ENCODE peak calls at places on chromosomes 13 and 19, in seven cellular contexts. K, N, Z, H, A, M and I are unnamed samples.

GRCh38 chr13:99063952-99064351 is 86.1 kb upstream of the DOCK9 start:
- DNase-seq in Z (no peak), A (no peak), H (peak), N (no peak), K (no peak), M (no peak), I (peak)

GRCh38 chr13:44237276-44237767 is 136.3 kb upstream of the SERP2 start:
- DNase-seq in Z (peak), H (peak), K (no peak), M (no peak), A (peak), N (no peak), I (peak)

GRCh38 chr13:114179087-114179658 is at the start of gene CFAP97D2:
- DNase-seq in A (no peak), H (no peak), M (no peak), Z (no peak), N (no peak), K (no peak), I (no peak)

GRCh38 chr13:46146898-46147297 is 35.1 kb downstream of the LCP1 start:
- DNase-seq in H (peak), A (peak), N (no peak), Z (no peak), M (peak), K (no peak), I (no peak)

GRCh38 chr19:48413879-48414623 is 20.6 kb downstream of the GRIN2D start:
- DNase-seq in K (peak), N (no peak), Z (no peak), A (no peak), H (no peak), M (peak), I (no peak)

GRCh38 chr13:45278096-45278645 is 62.8 kb downstream of the TPT1 start:
- DNase-seq in M (no peak), H (no peak), N (no peak), Z (no peak), A (no peak), K (no peak), I (no peak)

GRCh38 chr19:1156830-1157615 is 17.0 kb downstream of the SBNO2 start:
- DNase-seq in Z (no peak), A (no peak), M (no peak), N (no peak), H (no peak), K (no peak), I (no peak)

GRCh38 chr13:95226476-95226875 is 74.8 kb downstream of the ABCC4 start:
- DNase-seq in H (no peak), K (no peak), M (no peak), N (no peak), A (no peak), Z (no peak), I (no peak)

GRCh38 chr13:114153485-114154080 is 21.2 kb upstream of the RASA3 start:
- DNase-seq in N (no peak), Z (no peak), M (no peak), H (no peak), A (no peak), K (no peak), I (no peak)

GRCh38 chr19:22052644-22053013 is 345 bp downstream of the ZNF257 start:
- DNase-seq in A (no peak), Z (no peak), M (no peak), H (no peak), K (peak), N (no peak), I (no peak)

GRCh38 chr19:18637644-18638630 is 1.1 kb downstream of the KLHL26 start:
- DNase-seq in Z (no peak), M (no peak), H (no peak), A (no peak), K (peak), N (no peak), I (peak)

GRCh38 chr13:34721631-34722144 is 220.4 kb upstream of the NBEA start:
- DNase-seq in N (no peak), M (no peak), H (no peak), A (no peak), K (no peak), Z (no peak), I (no peak)

GRCh38 chr13:57631607-57632275 is at the start of gene PCDH17:
- DNase-seq in K (no peak), M (peak), Z (no peak), A (peak), H (peak), N (no peak), I (no peak)

GRCh38 chr13:25286308-25286968 is 850 bp downstream of the MTMR6 start:
- DNase-seq in Z (peak), K (no peak), M (no peak), N (no peak), A (peak), H (peak), I (peak)

GRCh38 chr19:12880551-12881171 is 588 bp downstream of the DNASE2 start:
- DNase-seq in H (peak), M (peak), Z (no peak), N (no peak), A (no peak), K (no peak), I (no peak)

GRCh38 chr13:50357586-50358118 is 342.4 kb downstream of the KCNRG start:
- DNase-seq in M (no peak), N (no peak), A (no peak), Z (no peak), K (peak), H (peak), I (peak)

GRCh38 chr13:43167058-43167457 is 143.7 kb downstream of the DNAJC15 start:
- DNase-seq in N (no peak), A (no peak), H (peak), M (no peak), Z (no peak), K (no peak), I (no peak)

GRCh38 chr13:21567714-21568113 is 36.3 kb downstream of the MICU2 start:
- DNase-seq in K (no peak), A (no peak), M (no peak), Z (no peak), N (no peak), H (peak), I (peak)

GRCh38 chr19:36054733-36055686 is at the start of gene WDR62:
- DNase-seq in M (peak), Z (peak), A (peak), K (peak), H (peak), N (peak), I (no peak)

GRCh38 chr19:3614858-3615505 is 8.3 kb upstream of the TBXA2R start:
- DNase-seq in K (no peak), A (no peak), H (no peak), M (no peak), N (no peak), Z (no peak), I (no peak)

GRCh38 chr19:29683009-29683408 is 17.7 kb downstream of the PLEKHF1 start:
- DNase-seq in N (no peak), K (no peak), M (no peak), H (no peak), Z (no peak), A (peak), I (peak)

GRCh38 chr19:45782162-45782623 is at the start of gene DMPK:
- DNase-seq in H (no peak), K (no peak), N (no peak), M (no peak), Z (no peak), A (no peak), I (no peak)

GRCh38 chr19:4970558-4971423 is 1.9 kb downstream of the KDM4B start:
- DNase-seq in Z (no peak), A (no peak), M (no peak), K (no peak), H (peak), N (no peak), I (no peak)

GRCh38 chr19:1656988-1657536 is 4.6 kb upstream of the TCF3 start:
- DNase-seq in A (no peak), H (no peak), N (no peak), Z (no peak), M (no peak), K (no peak), I (no peak)

GRCh38 chr19:17424743-17425365 is 5.0 kb downstream of the MVB12A start:
- DNase-seq in M (peak), Z (no peak), A (no peak), K (peak), H (peak), N (no peak), I (no peak)

GRCh38 chr13:32153056-32153455 is 121.5 kb downstream of the FRY start:
- DNase-seq in H (peak), K (no peak), M (no peak), A (no peak), N (no peak), Z (no peak), I (peak)

GRCh38 chr19:28042516-28042915 is 1170.4 kb downstream of the UQCRFS1 start:
- DNase-seq in N (no peak), M (no peak), Z (no peak), A (no peak), H (no peak), K (no peak), I (no peak)

GRCh38 chr19:40492274-40492673 is 25.5 kb downstream of the SPTBN4 start:
- DNase-seq in A (no peak), H (no peak), M (no peak), N (no peak), Z (no peak), K (no peak), I (no peak)

GRCh38 chr13:36259361-36260137 is 38.1 kb downstream of the CCDC169 start:
- DNase-seq in M (no peak), A (no peak), H (no peak), Z (no peak), K (no peak), N (no peak), I (no peak)